ENCODE peak calls at places on chromosomes 16 and 17, in four cellular contexts. J, K, D and Y are unnamed samples.

GRCh38 chr16:18796377-18796776 is 5.0 kb downstream of the ARL6IP1 start:
- DNase-seq in J (no peak), K (no peak), D (no peak), Y (no peak)

GRCh38 chr16:56353054-56353921 is 72.1 kb downstream of the AMFR start:
- DNase-seq in J (peak; percentile 41), K (no peak), D (peak; percentile 9), Y (peak; percentile 16)

GRCh38 chr17:44219126-44219635 is 294 bp downstream of the UBTF start:
- DNase-seq in J (peak; percentile 85), K (peak; percentile 89), D (peak; percentile 69), Y (peak; percentile 71)

GRCh38 chr16:25012525-25012991 is 2.6 kb downstream of the ARHGAP17 start:
- DNase-seq in J (no peak), K (peak; percentile 94), D (no peak), Y (no peak)

GRCh38 chr16:57897053-57897784 is 73.7 kb downstream of the CNGB1 start:
- DNase-seq in J (no peak), K (no peak), D (no peak), Y (no peak)

GRCh38 chr17:57104461-57105175 is 19.6 kb downstream of the AKAP1 start:
- DNase-seq in J (no peak), K (peak; percentile 77), D (no peak), Y (no peak)

GRCh38 chr17:35804658-35805192 is 4.6 kb upstream of the TAF15 start:
- DNase-seq in J (no peak), K (peak; percentile 94), D (peak; percentile 66), Y (peak; percentile 44)

GRCh38 chr17:51684214-51684613 is 423.9 kb downstream of the UTP18 start:
- DNase-seq in J (no peak), K (no peak), D (no peak), Y (no peak)

GRCh38 chr17:42230225-42230624 is 35.9 kb upstream of the GHDC start:
- DNase-seq in J (no peak), K (no peak), D (no peak), Y (no peak)

GRCh38 chr17:42315402-42316156 is 27.3 kb downstream of the STAT5A start:
- DNase-seq in J (no peak), K (no peak), D (no peak), Y (no peak)

GRCh38 chr17:4235372-4236279 is 28.2 kb downstream of the ANKFY1 start:
- DNase-seq in J (no peak), K (no peak), D (no peak), Y (no peak)

GRCh38 chr16:14527411-14528044 is 102.5 kb downstream of the PARN start:
- DNase-seq in J (no peak), K (peak; percentile 84), D (peak; percentile 42), Y (no peak)

GRCh38 chr17:50219939-50220465 is 18.6 kb upstream of the COL1A1 start:
- DNase-seq in J (no peak), K (peak; percentile 90), D (no peak), Y (no peak)

GRCh38 chr16:13343981-13344380 is 442.6 kb downstream of the SHISA9 start:
- DNase-seq in J (no peak), K (no peak), D (no peak), Y (no peak)

GRCh38 chr16:11271610-11272009 is 1.8 kb downstream of the PRM3 start:
- DNase-seq in J (no peak), K (no peak), D (no peak), Y (no peak)

GRCh38 chr16:19842758-19843157 is 41.9 kb downstream of the GPRC5B start:
- DNase-seq in J (no peak), K (no peak), D (no peak), Y (no peak)

GRCh38 chr17:28878981-28879380 is 18.6 kb downstream of the FLOT2 start:
- DNase-seq in J (no peak), K (peak; percentile 42), D (peak; percentile 19), Y (peak; percentile 35)

GRCh38 chr16:84850714-84851113 is 30.9 kb downstream of the CRISPLD2 start:
- DNase-seq in J (peak; percentile 7), K (no peak), D (no peak), Y (no peak)

GRCh38 chr16:81499576-81500380 is 55.2 kb downstream of the CMIP start:
- DNase-seq in J (no peak), K (no peak), D (no peak), Y (no peak)

GRCh38 chr17:50550661-50551432 is 3.9 kb downstream of the SPATA20 start:
- DNase-seq in J (peak; percentile 87), K (peak; percentile 93), D (peak; percentile 87), Y (peak; percentile 86)

GRCh38 chr16:9042943-9043680 is 48.3 kb upstream of the HAPSTR1 start:
- DNase-seq in J (no peak), K (peak; percentile 92), D (no peak), Y (no peak)

GRCh38 chr16:4800290-4801041 is 2.0 kb downstream of the ROGDI start:
- DNase-seq in J (peak; percentile 80), K (no peak), D (peak; percentile 89), Y (peak; percentile 84)

GRCh38 chr16:12753203-12754023 is 50.3 kb downstream of the CPPED1 start:
- DNase-seq in J (no peak), K (no peak), D (no peak), Y (no peak)

GRCh38 chr17:2084129-2084765 is 29.3 kb downstream of the HIC1 start:
- DNase-seq in J (no peak), K (peak; percentile 92), D (no peak), Y (no peak)

GRCh38 chr17:31388770-31389672 is 2.5 kb upstream of the RAB11FIP4 start:
- DNase-seq in J (no peak), K (peak; percentile 43), D (peak; percentile 18), Y (peak; percentile 26)

GRCh38 chr17:15231851-15232516 is 33.1 kb downstream of the PMP22 start:
- DNase-seq in J (no peak), K (no peak), D (no peak), Y (no peak)

GRCh38 chr17:80882926-80883685 is 108.5 kb upstream of the CHMP6 start:
- DNase-seq in J (peak; percentile 24), K (no peak), D (no peak), Y (no peak)

GRCh38 chr17:43349142-43349541 is 49.7 kb upstream of the ARL4D start:
- DNase-seq in J (no peak), K (no peak), D (no peak), Y (no peak)

GRCh38 chr17:35799942-35800341 is 4.5 kb upstream of the MMP28 start:
- DNase-seq in J (peak; percentile 85), K (peak; percentile 77), D (peak; percentile 85), Y (peak; percentile 89)

GRCh38 chr16:83136924-83137323 is 510.2 kb downstream of the CDH13 start:
- DNase-seq in J (no peak), K (no peak), D (no peak), Y (no peak)

GRCh38 chr17:50908860-50909764 is 43.0 kb upstream of the TOB1 start:
- DNase-seq in J (peak; percentile 79), K (no peak), D (peak; percentile 96), Y (peak; percentile 95)

GRCh38 chr17:51365090-51365489 is 104.7 kb downstream of the UTP18 start:
- DNase-seq in J (no peak), K (no peak), D (no peak), Y (no peak)

GRCh38 chr17:67044016-67044772 is at the start of gene CACNG1:
- DNase-seq in J (no peak), K (no peak), D (no peak), Y (no peak)

DNA sequence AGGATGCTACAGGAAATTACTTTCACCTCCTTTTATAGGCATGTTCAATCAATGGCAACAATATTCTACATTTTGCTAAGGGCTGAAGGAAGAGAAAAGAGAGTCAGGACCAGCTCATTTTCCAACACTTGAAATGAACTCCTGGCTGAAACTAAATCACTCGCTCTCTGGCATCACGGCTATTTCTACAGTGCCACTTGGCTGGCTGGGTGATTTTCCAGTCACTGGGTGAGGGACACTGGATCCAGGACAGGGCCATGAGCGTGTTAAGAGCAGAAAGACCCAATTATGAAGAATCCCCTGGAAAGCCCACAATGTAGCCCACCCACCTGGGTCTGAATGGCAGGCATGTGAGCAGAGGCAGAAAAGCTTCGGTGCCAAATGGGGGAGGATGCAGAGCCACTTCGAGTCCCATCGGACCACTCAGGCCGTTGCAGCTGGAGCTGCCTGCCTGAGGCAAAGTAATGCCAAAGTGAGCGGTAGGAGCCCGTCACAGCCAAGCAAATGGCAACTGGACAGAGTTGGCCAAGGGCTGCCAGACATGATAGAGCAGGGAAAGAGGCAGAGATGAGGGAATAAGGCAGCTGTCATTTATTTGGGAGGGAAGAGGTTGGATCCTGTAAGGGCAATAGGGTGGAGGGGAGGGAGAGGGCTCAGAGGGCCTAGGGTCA is 246.2 kb downstream of the STX8 start:
- DNase-seq in J (no peak), K (no peak), D (no peak), Y (no peak)
- H3K27ac ChIP-seq in J (no peak overlapping the region), K (no peak overlapping the region), D (no peak overlapping the region), Y (no peak overlapping the region)

GRCh38 chr17:77404812-77405581 is 264.2 kb downstream of the SEC14L1 start:
- DNase-seq in J (no peak), K (peak; percentile 88), D (peak; percentile 42), Y (peak; percentile 56)
- H3K4me3 ChIP-seq in J (no peak overlapping the region), K (no peak overlapping the region), D (no peak overlapping the region), Y (peak overlapping the region; percentile 20)

GRCh38 chr16:29025218-29025617 is 40.4 kb downstream of the LAT start:
- DNase-seq in J (no peak), K (no peak), D (no peak), Y (no peak)

GRCh38 chr16:29024280-29024679 is 39.4 kb downstream of the LAT start:
- DNase-seq in J (no peak), K (no peak), D (no peak), Y (no peak)

GRCh38 chr16:29028457-29029167 is 43.8 kb downstream of the LAT start:
- DNase-seq in J (no peak), K (no peak), D (no peak), Y (no peak)

GRCh38 chr16:29023279-29024278 is 38.7 kb downstream of the LAT start:
- DNase-seq in J (no peak), K (peak; percentile 56), D (no peak), Y (no peak)

DNA sequence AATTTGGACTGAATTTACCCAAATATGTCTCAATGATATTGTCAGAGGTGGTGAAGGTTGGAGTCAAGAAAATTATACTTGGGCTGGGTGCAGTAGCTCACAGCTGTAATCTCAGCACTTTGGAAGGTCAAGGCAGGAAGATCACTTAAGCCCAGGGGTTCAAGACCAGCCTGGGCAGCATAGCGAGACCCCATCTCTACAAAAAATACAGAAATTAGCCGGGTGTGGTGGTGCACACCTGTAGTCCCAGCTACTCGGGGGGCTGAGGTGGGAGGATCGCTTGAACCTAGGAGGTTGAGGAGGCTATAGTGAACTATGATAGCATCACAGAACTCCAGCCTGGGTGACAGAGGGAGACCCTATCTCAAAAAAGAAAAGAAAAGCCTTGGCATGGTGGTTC is 40.9 kb downstream of the LAT start:
- DNase-seq in J (no peak), K (no peak), D (no peak), Y (no peak)
- H3K27ac ChIP-seq in J (no peak overlapping the region), K (no peak overlapping the region), D (no peak overlapping the region), Y (no peak overlapping the region)

GRCh38 chr17:54813896-54814295 is 86.8 kb upstream of the TOM1L1 start:
- DNase-seq in J (no peak), K (no peak), D (no peak), Y (no peak)
- H3K4me3 ChIP-seq in J (no peak overlapping the region), K (no peak overlapping the region), D (no peak overlapping the region), Y (no peak overlapping the region)